ENCODE peak calls at places on chromosome 13, in four cellular contexts. F, L, E and W are unnamed samples.

GRCh38 chr13:109971745-109972090 is 185.3 kb upstream of the IRS2 start:
- DNase-seq in F (no peak), L (no peak), E (no peak), W (no peak)

GRCh38 chr13:62113145-62113544 is 697.5 kb upstream of the PCDH20 start:
- DNase-seq in F (no peak), L (no peak), E (no peak), W (no peak)

GRCh38 chr13:60969659-60970058 is 446.0 kb downstream of the PCDH20 start:
- DNase-seq in F (no peak), L (no peak), E (no peak), W (no peak)

GRCh38 chr13:106161186-106161585 is 374.3 kb downstream of the EFNB2 start:
- DNase-seq in F (no peak), L (no peak), E (no peak), W (no peak)

GRCh38 chr13:72696590-72696989 is 30.8 kb downstream of the MZT1 start:
- DNase-seq in F (no peak), L (no peak), E (no peak), W (no peak)

GRCh38 chr13:31945202-31945978 is 86.2 kb upstream of the FRY start:
- DNase-seq in F (no peak), L (peak; percentile 78), E (peak; percentile 31), W (no peak)

GRCh38 chr13:44575741-44576395 is at the start of gene TSC22D1:
- DNase-seq in F (no peak), L (peak; percentile 84), E (peak; percentile 68), W (no peak)

GRCh38 chr13:30898721-30899188 is 7.3 kb upstream of the MEDAG start:
- DNase-seq in F (no peak), L (no peak), E (peak; percentile 8), W (no peak)

GRCh38 chr13:108342369-108343289 is 73.1 kb downstream of the TNFSF13B start:
- DNase-seq in F (no peak), L (no peak), E (no peak), W (no peak)

GRCh38 chr13:79197933-79198332 is 208.1 kb downstream of the RBM26 start:
- DNase-seq in F (no peak), L (no peak), E (no peak), W (no peak)

DNA sequence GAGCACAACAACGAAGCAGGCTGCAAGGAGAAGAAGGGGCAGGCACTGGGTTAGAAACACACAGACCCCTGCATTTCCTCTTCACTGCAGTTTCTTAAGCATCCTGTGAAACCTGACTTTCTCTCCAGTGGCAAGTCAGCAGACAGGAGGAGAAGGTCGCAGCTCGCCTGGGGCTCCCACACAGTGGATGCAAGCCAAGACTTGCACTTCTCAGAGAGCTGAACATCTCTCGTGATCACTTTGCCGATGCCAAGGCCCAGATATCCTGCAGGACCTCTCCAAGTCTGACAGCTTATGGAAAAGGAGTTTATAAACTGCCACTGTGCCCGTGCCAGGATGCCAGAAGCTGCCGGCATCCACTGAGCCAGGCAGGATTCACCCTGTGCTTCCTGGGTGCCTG is 18.4 kb downstream of the TMEM272 start:
- DNase-seq in F (no peak), L (no peak), E (no peak), W (no peak)
- H3K4me1 ChIP-seq in F (no peaks in the 10 kb centered on the region), L (peaks cover 2% of the 10 kb centered on the region), E (no peaks in the 10 kb centered on the region), W (peaks cover 27% of the 10 kb centered on the region)

GRCh38 chr13:113325779-113326178 is 28.7 kb downstream of the LAMP1 start:
- DNase-seq in F (no peak), L (peak; percentile 75), E (no peak), W (no peak)

GRCh38 chr13:113327766-113328391 is 30.8 kb downstream of the LAMP1 start:
- DNase-seq in F (no peak), L (peak; percentile 79), E (no peak), W (no peak)

GRCh38 chr13:113328851-113329250 is 31.8 kb downstream of the LAMP1 start:
- DNase-seq in F (no peak), L (peak; percentile 57), E (no peak), W (no peak)

GRCh38 chr13:113329656-113330312 is 32.7 kb downstream of the LAMP1 start:
- DNase-seq in F (no peak), L (peak; percentile 57), E (no peak), W (no peak)

GRCh38 chr13:113327391-113327765 is 30.3 kb downstream of the LAMP1 start:
- DNase-seq in F (no peak), L (no peak), E (no peak), W (no peak)
- TF ChIP-seq CTCF in F (no peak), L (no peak), E (no peak), W (no peak)

DNA sequence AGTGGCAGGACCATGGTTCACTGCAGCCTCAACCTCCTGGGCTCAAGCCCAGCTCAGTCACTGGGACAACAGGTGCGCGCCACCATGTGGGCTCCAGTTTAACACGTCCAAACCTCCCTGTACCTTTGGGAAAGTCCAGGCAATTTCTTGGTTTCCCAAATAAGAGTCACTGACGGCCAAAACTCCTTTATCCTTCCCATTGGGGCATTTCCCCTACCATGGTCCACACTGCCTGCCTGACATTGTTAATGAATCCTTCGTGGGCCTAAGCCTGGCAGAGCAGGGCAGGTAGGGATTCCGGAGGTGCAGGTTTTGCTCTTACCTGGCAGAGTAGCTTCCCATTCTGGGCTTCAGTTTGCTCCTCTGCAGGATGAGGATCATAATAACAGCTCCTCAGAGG is 66.2 kb upstream of the TM9SF2 start:
- DNase-seq in F (no peak), L (no peak), E (no peak), W (no peak)
- H3K4me1 ChIP-seq in F (peaks cover 21% of the 10 kb centered on the region), L (no peaks in the 10 kb centered on the region), E (no peaks in the 10 kb centered on the region), W (peaks cover 20% of the 10 kb centered on the region)

GRCh38 chr13:84571264-84571663 is 689.0 kb upstream of the SLITRK1 start:
- DNase-seq in F (no peak), L (no peak), E (no peak), W (no peak)
- TF ChIP-seq CTCF in F (no peak), L (no peak), E (no peak), W (no peak)

GRCh38 chr13:40146586-40147240 is 491.3 kb downstream of the COG6 start:
- DNase-seq in F (no peak), L (no peak), E (no peak), W (no peak)
- H3K4me1 ChIP-seq in F (no peaks in the 10 kb centered on the region), L (no peaks in the 10 kb centered on the region), E (no peaks in the 10 kb centered on the region), W (peaks cover 19% of the 10 kb centered on the region)

GRCh38 chr13:81051873-81052272 is 710.9 kb upstream of the SPRY2 start:
- DNase-seq in F (no peak), L (no peak), E (no peak), W (no peak)
- TF ChIP-seq CTCF in F (no peak), L (no peak), E (no peak), W (no peak)

DNA sequence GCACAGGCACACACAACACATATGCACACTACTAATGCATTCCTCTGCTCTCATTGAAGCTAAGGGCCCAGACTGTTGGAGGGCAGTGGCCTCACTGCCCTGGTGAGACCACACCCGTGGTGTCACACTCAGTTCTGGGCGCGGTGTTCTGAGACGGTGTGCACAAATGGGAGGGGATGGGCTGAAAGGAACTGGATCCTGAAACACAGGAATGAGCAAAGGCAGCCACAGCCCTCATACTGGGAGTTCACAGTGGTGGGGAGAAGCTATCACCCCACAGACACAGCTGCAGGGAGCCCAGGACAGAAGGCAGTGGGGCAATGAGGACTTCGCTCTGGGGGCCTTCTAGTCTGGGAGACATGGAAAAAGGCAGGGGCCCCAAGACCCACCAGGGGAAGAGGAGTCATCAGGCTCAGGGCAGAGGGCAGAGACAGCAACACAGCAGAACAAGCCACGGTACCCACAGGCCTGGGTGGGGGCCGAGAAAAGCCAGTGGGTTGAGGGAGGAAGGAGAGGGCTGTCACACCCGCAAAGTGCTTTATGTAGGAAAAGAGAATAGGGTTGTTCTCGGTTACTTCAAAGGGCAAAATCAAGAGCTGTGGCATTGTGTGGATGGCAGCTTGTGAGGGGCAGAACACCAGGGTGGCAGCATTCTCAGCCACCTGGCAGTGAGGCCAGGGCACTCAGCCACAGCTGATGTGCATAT is 75.4 kb upstream of the GPR183 start:
- DNase-seq in F (no peak), L (no peak), E (peak; percentile 63), W (peak; percentile 64)
- H3K4me1 ChIP-seq in F (peaks cover 19% of the 10 kb centered on the region), L (no peaks in the 10 kb centered on the region), E (peaks cover 6% of the 10 kb centered on the region), W (peaks cover 7% of the 10 kb centered on the region)

DNA sequence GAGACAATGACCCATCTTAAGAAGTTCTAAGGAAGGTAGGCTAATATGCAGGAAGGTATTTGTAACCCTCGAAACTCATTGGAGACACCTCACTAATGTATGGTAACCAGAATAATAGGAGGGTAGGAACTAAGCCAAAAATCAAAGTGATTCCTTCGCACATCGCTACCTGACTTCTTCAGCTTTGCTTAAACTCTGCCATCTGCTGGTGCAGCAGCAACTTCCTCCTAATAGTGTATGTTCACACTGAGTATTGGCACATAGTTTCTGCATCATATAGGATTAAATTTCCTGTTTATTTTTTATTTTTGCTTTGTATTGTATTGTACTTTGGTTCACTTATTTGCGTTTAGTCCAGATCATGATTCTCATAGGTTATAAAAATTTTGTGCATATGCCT is 676.2 kb downstream of the GPC5 start:
- DNase-seq in F (no peak), L (no peak), E (peak; percentile 41), W (no peak)
- TF ChIP-seq CTCF in F (peak; percentile 59), L (no peak), E (no peak), W (no peak)